ENCODE peak calls at places on chromosomes 3 and 15, in four cellular contexts. A is MM.1S, I is ascending aorta, Z is B cell. D is an unnamed sample.

GRCh38 chr15:70501849-70502248 is 261.5 kb downstream of the UACA start:
- DNase-seq in A (no peak), Z (no peak), I (no peak), D (no peak)

GRCh38 chr3:27312044-27312668 is 57.0 kb downstream of the NEK10 start:
- DNase-seq in I (no peak), A (peak), Z (no peak), D (no peak)

GRCh38 chr3:81684739-81685395 is 76.6 kb downstream of the GBE1 start:
- DNase-seq in Z (no peak), I (no peak), A (no peak), D (no peak)

GRCh38 chr15:89401636-89402252 is 67.1 kb upstream of the POLG start:
- DNase-seq in I (no peak), A (peak), Z (no peak), D (no peak)

GRCh38 chr15:92669432-92669831 is 13.9 kb upstream of the FAM174B start:
- DNase-seq in A (no peak), Z (no peak), I (no peak), D (no peak)

GRCh38 chr15:55858661-55859060 is 115.7 kb upstream of the PRTG start:
- DNase-seq in A (no peak), I (no peak), Z (no peak), D (no peak)

GRCh38 chr3:4993276-4994143 is 14.3 kb downstream of the BHLHE40 start:
- DNase-seq in A (no peak), I (no peak), Z (no peak), D (peak)

GRCh38 chr3:139541156-139541897 is 1.8 kb upstream of the RBP1 start:
- DNase-seq in A (no peak), I (no peak), Z (no peak), D (no peak)

GRCh38 chr15:68303134-68303533 is 25.6 kb downstream of the FEM1B start:
- DNase-seq in I (no peak), Z (no peak), A (no peak), D (no peak)

GRCh38 chr15:69849232-69849610 is 248.5 kb downstream of the TLE3 start:
- DNase-seq in I (no peak), Z (no peak), A (no peak), D (no peak)

GRCh38 chr3:126986001-126986400 is 3.1 kb downstream of the PLXNA1 start:
- DNase-seq in Z (no peak), I (no peak), A (no peak), D (no peak)

GRCh38 chr15:69973102-69973714 is 124.5 kb downstream of the TLE3 start:
- DNase-seq in I (no peak), A (peak), Z (no peak), D (no peak)

GRCh38 chr15:91385301-91385700 is 285.2 kb downstream of the SV2B start:
- DNase-seq in A (no peak), Z (no peak), I (no peak), D (no peak)

GRCh38 chr3:33314993-33315392 is 37.8 kb downstream of the FBXL2 start:
- DNase-seq in A (no peak), Z (no peak), I (no peak), D (no peak)

GRCh38 chr3:33313331-33313730 is 36.1 kb downstream of the FBXL2 start:
- DNase-seq in Z (no peak), A (no peak), I (no peak), D (no peak)

GRCh38 chr3:33317963-33318708 is 40.9 kb downstream of the FBXL2 start:
- DNase-seq in Z (no peak), A (peak), I (no peak), D (no peak)

GRCh38 chr3:33315826-33316225 is 38.6 kb downstream of the FBXL2 start:
- DNase-seq in Z (no peak), A (no peak), I (no peak), D (no peak)

DNA sequence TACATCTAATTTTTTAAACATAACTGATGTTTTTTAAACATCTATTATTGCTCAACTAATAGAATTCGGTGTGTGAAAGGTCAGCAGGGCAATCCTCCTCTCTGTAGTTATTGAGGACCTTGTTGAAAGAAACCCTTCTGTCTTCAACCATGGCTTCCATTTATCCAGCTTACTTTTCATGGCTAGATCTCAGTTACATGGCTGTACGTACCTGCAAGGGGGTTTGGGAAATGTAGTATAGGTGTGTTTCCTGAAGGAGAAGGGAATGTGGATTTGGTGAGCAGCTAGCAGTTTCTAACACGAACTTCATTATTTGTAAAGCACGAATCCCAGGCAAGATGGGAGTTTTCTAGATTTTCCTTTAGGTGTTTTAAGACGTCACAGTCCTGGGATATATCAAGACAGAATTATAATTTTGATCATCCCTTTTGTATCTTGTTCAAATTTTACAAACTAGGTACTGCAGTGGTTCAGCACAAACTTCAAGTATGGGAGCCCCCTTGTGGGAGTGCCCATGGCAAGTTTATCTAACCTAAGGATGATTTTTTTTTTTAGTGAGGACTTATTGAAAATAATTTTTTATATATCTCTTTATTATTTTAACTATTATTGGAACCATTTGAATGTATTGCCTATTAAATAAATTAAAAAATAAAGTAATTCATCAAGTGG is 41.6 kb downstream of the FBXL2 start:
- DNase-seq in Z (no peak), I (no peak), A (no peak), D (no peak)
- TF ChIP-seq CTCF in Z (no peak), I (peak), A (peak), D (no peak)

GRCh38 chr15:66883322-66883911 is 181.4 kb downstream of the SMAD6 start:
- DNase-seq in Z (no peak), I (peak), A (no peak), D (peak)
- TF ChIP-seq CTCF in Z (no peak), I (no peak), A (no peak), D (no peak)

GRCh38 chr15:40931300-40932142 is 2.4 kb downstream of the DLL4 start:
- DNase-seq in I (no peak), A (no peak), Z (no peak), D (no peak)

GRCh38 chr15:40932146-40932545 is 3.0 kb downstream of the DLL4 start:
- DNase-seq in A (no peak), I (no peak), Z (no peak), D (no peak)

GRCh38 chr15:40933520-40933904 is 4.4 kb downstream of the DLL4 start:
- DNase-seq in A (no peak), I (no peak), Z (no peak), D (no peak)

GRCh38 chr15:40934457-40934856 is 5.3 kb downstream of the DLL4 start:
- DNase-seq in I (no peak), A (no peak), Z (no peak), D (no peak)

DNA sequence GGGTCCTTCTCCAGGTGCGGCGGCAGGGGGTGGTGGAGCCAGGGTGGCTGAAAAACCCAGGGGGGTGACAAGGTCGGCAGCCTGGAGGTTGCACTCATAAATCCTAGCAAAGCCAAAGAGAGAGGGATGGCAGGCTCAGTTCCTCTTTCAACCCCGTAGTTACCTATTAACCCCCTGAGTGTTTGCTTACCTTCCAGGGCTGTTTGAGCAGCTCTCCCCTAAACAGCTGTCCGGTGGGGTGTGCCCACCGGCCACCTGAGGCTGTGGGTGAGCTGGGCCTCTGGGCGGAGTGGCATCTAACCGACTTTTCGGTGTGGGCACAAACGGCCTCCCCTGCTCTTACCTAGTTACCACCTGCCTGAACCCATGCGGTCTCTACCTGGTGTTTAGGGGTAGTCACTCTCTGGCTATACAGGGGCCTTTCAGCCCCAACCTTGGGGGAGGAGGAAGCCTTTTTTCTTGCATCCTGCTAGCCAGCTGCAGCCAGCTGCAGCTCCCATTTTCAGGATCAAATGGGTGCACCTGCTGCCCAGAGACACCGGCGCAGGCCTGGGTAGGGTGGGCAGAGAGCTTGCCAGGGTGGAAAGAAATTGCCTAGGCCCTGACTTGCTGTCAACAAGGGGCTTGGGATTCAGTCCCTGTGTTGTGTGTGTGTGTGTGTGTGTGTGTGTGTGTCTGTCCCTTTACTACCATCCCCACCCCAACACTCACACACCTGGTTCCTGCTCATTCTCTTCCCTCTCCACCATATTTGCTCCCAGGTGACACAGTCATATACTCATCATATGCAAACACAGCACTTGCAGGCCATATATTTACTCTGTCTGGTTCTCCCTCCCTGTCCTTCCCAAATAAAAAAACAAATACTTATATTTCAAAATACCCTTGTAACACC is 3.7 kb downstream of the DLL4 start:
- DNase-seq in A (no peak), I (no peak), Z (no peak), D (no peak)
- TF ChIP-seq CTCF in A (no peak), I (no peak), Z (no peak), D (no peak)

GRCh38 chr3:155983834-155984474 is 113.5 kb downstream of the GMPS start:
- DNase-seq in A (no peak), Z (no peak), I (no peak), D (no peak)
- TF ChIP-seq CTCF in A (no peak), Z (no peak), I (peak), D (no peak)

DNA sequence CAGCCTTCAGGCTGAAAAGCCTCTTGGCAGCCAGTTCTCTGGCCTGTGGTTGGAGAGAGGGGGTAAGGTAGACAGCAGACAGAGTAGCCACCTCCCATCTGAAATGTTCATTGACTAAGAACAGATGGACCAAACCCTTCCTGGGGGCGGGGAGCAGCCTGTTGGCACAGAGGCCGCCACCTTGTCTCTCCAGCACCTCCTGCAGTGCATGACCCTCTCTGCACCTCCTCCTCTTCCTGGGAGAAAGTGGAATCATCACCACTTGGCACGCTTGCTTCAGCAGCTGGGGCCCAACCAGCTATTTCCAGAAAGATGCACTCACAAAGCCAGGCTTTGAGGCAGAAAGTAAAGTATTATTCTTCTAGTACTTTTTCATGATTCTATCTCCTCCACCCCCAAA is 313.4 kb upstream of the CHRM5 start:
- DNase-seq in I (no peak), A (no peak), Z (no peak), D (no peak)
- TF ChIP-seq CTCF in I (no peak), A (no peak), Z (no peak), D (no peak)